ENCODE peak calls at places on chromosomes 4 and X, in six cellular contexts. P is HCT116, O is HepG2, U is GM12878, Q is K562, W is H1. Y is an unnamed sample.

GRCh38 chr4:125191252-125191651 is 123.5 kb upstream of the FAT4 start:
- DNase-seq in Q (no peak), W (no peak), P (no peak), O (no peak), U (no peak), Y (no peak)

GRCh38 chrX:43744284-43744683 is 88.2 kb downstream of the MAOA start:
- DNase-seq in Q (no peak), W (no peak), U (no peak), O (no peak), P (no peak), Y (no peak)

GRCh38 chr4:8849266-8850073 is 22.2 kb downstream of the HMX1 start:
- DNase-seq in P (no peak), W (peak), U (no peak), O (no peak), Q (no peak), Y (no peak)

GRCh38 chrX:18927558-18927957 is 56.4 kb downstream of the PHKA2 start:
- DNase-seq in U (no peak), O (no peak), P (no peak), Q (no peak), W (no peak), Y (no peak)

GRCh38 chr4:135382280-135382679 is 1180.7 kb upstream of the PABPC4L start:
- DNase-seq in U (no peak), O (no peak), P (no peak), Q (no peak), W (peak), Y (no peak)

GRCh38 chr4:146222313-146222712 is 8.0 kb downstream of the REELD1 start:
- DNase-seq in Q (no peak), U (no peak), O (no peak), W (no peak), P (no peak), Y (no peak)

GRCh38 chr4:172155838-172156345 is 342.7 kb downstream of the GALNTL6 start:
- DNase-seq in W (no peak), U (no peak), P (no peak), O (no peak), Q (peak), Y (no peak)

GRCh38 chrX:108309144-108309543 is 129.1 kb downstream of the COL4A6 start:
- DNase-seq in U (no peak), O (peak), Q (no peak), W (no peak), P (peak), Y (no peak)

GRCh38 chr4:180449395-180449956 is 1793.7 kb upstream of the TENM3 start:
- DNase-seq in Q (no peak), O (peak), U (no peak), W (no peak), P (peak), Y (peak)

GRCh38 chrX:19183777-19184485 is 61.7 kb upstream of the ADGRG2 start:
- DNase-seq in Q (no peak), P (no peak), O (no peak), U (no peak), W (no peak), Y (no peak)

GRCh38 chrX:70613295-70613694 is 168.7 kb downstream of the DLG3 start:
- DNase-seq in U (no peak), W (no peak), P (no peak), O (no peak), Q (no peak), Y (no peak)

GRCh38 chr4:19944251-19944650 is 307.5 kb upstream of the SLIT2 start:
- DNase-seq in W (no peak), U (no peak), Q (no peak), O (no peak), P (no peak), Y (no peak)

GRCh38 chr4:140233811-140234696 is 80.1 kb upstream of the MAML3 start:
- DNase-seq in Q (no peak), P (no peak), O (no peak), U (no peak), W (no peak), Y (no peak)

GRCh38 chrX:18549643-18550042 is 122.3 kb downstream of the RS1 start:
- DNase-seq in W (no peak), U (no peak), Q (no peak), P (no peak), O (no peak), Y (no peak)

GRCh38 chr4:168304744-168305459 is 13.7 kb downstream of the DDX60 start:
- DNase-seq in O (no peak), U (no peak), P (no peak), W (no peak), Q (no peak), Y (no peak)

GRCh38 chrX:1137531-1137930 is 74.9 kb downstream of the CRLF2 start:
- DNase-seq in P (no peak), Q (no peak), U (no peak), O (no peak), W (no peak), Y (no peak)

GRCh38 chr4:24793219-24794005 is 2.0 kb upstream of the SOD3 start:
- DNase-seq in P (peak), U (no peak), W (peak), O (peak), Q (peak), Y (no peak)

GRCh38 chrX:138765061-138765460 is 53.5 kb upstream of the FGF13 start:
- DNase-seq in U (no peak), P (no peak), W (no peak), Q (no peak), O (no peak), Y (no peak)

GRCh38 chr4:165343353-165344191 is 16.1 kb downstream of the MSMO1 start:
- DNase-seq in Q (no peak), P (no peak), W (no peak), O (peak), U (no peak), Y (no peak)

GRCh38 chr4:123390846-123391456 is 5.6 kb upstream of the SPRY1 start:
- DNase-seq in Q (peak), U (no peak), O (no peak), P (peak), W (no peak), Y (no peak)

GRCh38 chr4:146359771-146360170 is 145.4 kb downstream of the REELD1 start:
- DNase-seq in P (no peak), U (no peak), O (no peak), Q (no peak), W (no peak), Y (no peak)

GRCh38 chrX:46831620-46832327 is 5.1 kb upstream of the RP2 start:
- DNase-seq in P (no peak), Q (no peak), W (no peak), O (no peak), U (no peak), Y (no peak)

GRCh38 chrX:23668335-23668734 is 1.0 kb downstream of the PRDX4 start:
- DNase-seq in Q (peak), O (no peak), W (no peak), U (peak), P (no peak), Y (no peak)

GRCh38 chrX:119552508-119552907 is 12.7 kb downstream of the STEEP1 start:
- DNase-seq in W (no peak), U (no peak), P (no peak), O (no peak), Q (no peak), Y (no peak)

GRCh38 chr4:52529983-52530382 is 129.1 kb downstream of the USP46 start:
- DNase-seq in P (no peak), Q (no peak), O (no peak), U (no peak), W (no peak), Y (no peak)

GRCh38 chr4:136927172-136927571 is 605.1 kb downstream of the PCDH18 start:
- DNase-seq in Q (no peak), O (no peak), W (no peak), P (peak), U (no peak), Y (no peak)

GRCh38 chr4:155473420-155474095 is 96.8 kb upstream of the MAP9 start:
- DNase-seq in O (no peak), W (no peak), Q (no peak), U (no peak), P (no peak), Y (no peak)

GRCh38 chr4:145830699-145831098 is 107.9 kb downstream of the ZNF827 start:
- DNase-seq in U (no peak), O (no peak), Q (no peak), W (no peak), P (no peak), Y (no peak)

GRCh38 chr4:56995525-56995924 is 16.8 kb downstream of the POLR2B start:
- DNase-seq in U (no peak), P (no peak), Q (no peak), O (no peak), W (no peak), Y (no peak)

GRCh38 chrX:142089193-142089592 is 115.9 kb downstream of the MAGEC2 start:
- DNase-seq in P (no peak), Q (no peak), W (no peak), O (no peak), U (no peak), Y (no peak)

GRCh38 chr4:46934731-46935130 is 25.7 kb upstream of the COX7B2 start:
- DNase-seq in W (no peak), O (peak), Q (no peak), P (no peak), U (no peak), Y (no peak)

GRCh38 chr4:142475663-142476062 is 370.4 kb downstream of the INPP4B start:
- DNase-seq in P (no peak), O (no peak), Q (no peak), U (no peak), W (no peak), Y (no peak)

GRCh38 chr4:14348506-14348905 is 653.8 kb upstream of the CPEB2 start:
- DNase-seq in W (no peak), U (no peak), P (no peak), O (no peak), Q (no peak), Y (no peak)

GRCh38 chr4:80566203-80566872 is 230.8 kb downstream of the CFAP299 start:
- DNase-seq in O (no peak), W (no peak), U (no peak), P (no peak), Q (no peak), Y (no peak)

GRCh38 chr4:147108409-147108808 is 162.7 kb upstream of the TTC29 start:
- DNase-seq in O (no peak), Q (no peak), U (no peak), P (no peak), W (no peak), Y (no peak)

GRCh38 chrX:34848281-34848680 is 94.3 kb upstream of the FAM47B start:
- DNase-seq in P (no peak), O (no peak), W (no peak), U (no peak), Q (no peak), Y (no peak)

GRCh38 chr4:110294165-110294564 is 95.8 kb upstream of the ELOVL6 start:
- DNase-seq in Q (no peak), O (no peak), W (no peak), P (no peak), U (no peak), Y (no peak)

DNA sequence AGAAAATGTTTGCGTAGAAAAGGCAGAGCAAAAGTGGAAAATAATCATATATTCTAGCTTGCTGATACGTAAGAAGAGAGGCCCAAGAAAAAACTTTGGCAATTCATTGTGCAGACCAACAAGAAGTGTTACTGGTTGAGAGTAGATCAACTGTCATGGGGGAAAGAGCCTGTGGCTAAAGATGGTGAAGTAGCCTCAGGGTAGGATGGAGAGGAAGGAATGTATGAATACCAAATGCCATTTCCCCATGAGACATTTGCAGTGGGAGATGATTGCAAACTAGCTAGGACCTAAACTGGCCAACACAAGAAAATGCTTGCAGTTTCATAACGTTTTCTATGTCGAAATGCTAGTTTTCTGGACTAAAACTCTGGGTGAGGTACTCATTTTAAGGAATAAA is 47.7 kb upstream of the ADGRL3 start:
- DNase-seq in O (no peak), P (no peak), W (no peak), Q (no peak), U (no peak), Y (peak)
- TF ChIP-seq ZNF274 in O (no peak), P (no peak), W (no peak), Q (no peak), U (no peak), Y (no peak)

DNA sequence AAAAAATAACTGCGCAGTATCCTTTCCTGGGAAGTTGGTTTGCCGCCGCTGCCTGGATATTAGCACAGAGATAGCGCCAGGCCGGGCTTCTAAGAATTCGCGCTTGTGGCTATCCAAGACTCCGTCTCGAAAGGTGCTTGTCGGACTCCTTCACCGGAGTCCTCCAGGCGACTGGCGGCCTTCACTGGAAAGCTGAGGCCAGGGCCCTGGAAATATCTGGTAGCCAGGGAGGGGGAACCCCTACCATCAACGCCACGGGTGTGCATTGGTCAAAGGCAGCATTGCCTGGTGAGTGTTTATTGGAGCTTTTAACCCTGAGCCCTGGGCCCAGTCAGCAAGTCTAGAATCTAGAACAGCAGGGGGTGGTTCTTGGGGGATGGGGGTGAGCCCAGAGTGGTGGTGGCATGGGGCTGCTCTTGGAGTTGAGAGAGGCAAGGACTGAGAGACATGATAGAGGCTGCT is 567 bp upstream of the PIM2 start:
- DNase-seq in Q (no peak), P (no peak), W (peak), O (no peak), U (no peak), Y (no peak)
- TF ChIP-seq ZNF274 in Q (no peak), P (no peak), W (no peak), O (no peak), U (no peak), Y (no peak)

GRCh38 chr4:152697284-152698011 is 17.7 kb upstream of the TMEM154 start:
- DNase-seq in U (no peak), Q (no peak), P (no peak), O (no peak), W (no peak), Y (no peak)

GRCh38 chr4:152693875-152694274 is 14.1 kb upstream of the TMEM154 start:
- DNase-seq in Q (no peak), O (no peak), W (peak), U (no peak), P (no peak), Y (no peak)

GRCh38 chr4:152698012-152698499 is 18.3 kb upstream of the TMEM154 start:
- DNase-seq in Q (no peak), U (no peak), P (no peak), W (no peak), O (no peak), Y (no peak)

GRCh38 chr4:152699313-152699712 is 19.5 kb upstream of the TMEM154 start:
- DNase-seq in W (no peak), Q (no peak), P (no peak), U (no peak), O (no peak), Y (no peak)

GRCh38 chr4:152696764-152697250 is 17.0 kb upstream of the TMEM154 start:
- DNase-seq in O (peak), P (peak), Q (no peak), U (peak), W (no peak), Y (no peak)
- TF ChIP-seq ZNF274 in O (no peak), P (no peak), Q (no peak), U (no peak), W (no peak), Y (no peak)

GRCh38 chr4:10123227-10124101 is 6.9 kb upstream of the WDR1 start:
- DNase-seq in P (no peak), U (no peak), O (peak), Q (peak), W (peak), Y (no peak)
- TF ChIP-seq ZNF274 in P (no peak), U (no peak), O (no peak), Q (no peak), W (no peak), Y (no peak)

Y was measured in NT2/D1.